ENCODE peak calls at places on chromosomes 2 and 18, in seven cellular contexts. F is thoracic aorta, R is brain microvascular endothelial cell, C is cardiac muscle cell, W is Panc1, T is PC-9, J is vagina. D is an unnamed sample. For H3K27me3 and H3K36me3, the result is how much of the 10 kb centered on the place peaks cover.

GRCh38 chr2:207530160-207531023 is 630 bp downstream of the CREB1 start:
- DNase-seq in J (no peak), R (no peak), C (peak), T (no peak), F (no peak), W (no peak), D (peak)

GRCh38 chr18:37668971-37669747 is 103.6 kb upstream of the CELF4 start:
- DNase-seq in C (peak), F (no peak), J (peak), R (no peak), W (no peak), T (no peak), D (no peak)

GRCh38 chr18:24514439-24514838 is 54.0 kb downstream of the HRH4 start:
- DNase-seq in C (peak), F (no peak), J (no peak), W (peak), R (peak), T (peak), D (no peak)

GRCh38 chr18:35713545-35713944 is 132.0 kb downstream of the GALNT1 start:
- DNase-seq in J (no peak), R (peak), W (no peak), F (no peak), T (no peak), C (peak), D (no peak)

GRCh38 chr2:239965318-239965717 is 59.8 kb downstream of the NDUFA10 start:
- DNase-seq in F (no peak), R (no peak), W (no peak), T (no peak), J (no peak), C (no peak), D (no peak)

GRCh38 chr2:112216158-112216557 is 38.7 kb downstream of the ZC3H8 start:
- DNase-seq in F (no peak), C (peak), W (no peak), R (peak), J (no peak), T (no peak), D (peak)

GRCh38 chr2:236579746-236580315 is 10.2 kb downstream of the ACKR3 start:
- DNase-seq in C (no peak), W (no peak), R (no peak), J (no peak), F (no peak), T (no peak), D (no peak)

GRCh38 chr18:32446780-32447179 is 23.9 kb downstream of the GAREM1 start:
- DNase-seq in F (no peak), T (no peak), C (no peak), J (no peak), W (no peak), R (no peak), D (no peak)

GRCh38 chr2:191591025-191591424 is 86.9 kb upstream of the NABP1 start:
- DNase-seq in R (no peak), W (no peak), T (no peak), J (no peak), C (no peak), F (no peak), D (no peak)

GRCh38 chr2:85754313-85755095 is 713 bp downstream of the ATOH8 start:
- DNase-seq in T (no peak), R (no peak), C (peak), F (no peak), W (no peak), J (no peak), D (peak)

GRCh38 chr18:79211844-79212243 is 142.7 kb downstream of the ATP9B start:
- DNase-seq in W (no peak), R (no peak), C (no peak), T (no peak), F (no peak), J (no peak), D (no peak)

GRCh38 chr2:85804583-85804982 is 50.8 kb downstream of the ATOH8 start:
- DNase-seq in F (no peak), R (no peak), T (no peak), J (no peak), C (no peak), W (no peak), D (no peak)

GRCh38 chr2:113679457-113679856 is 52.4 kb downstream of the RABL2A start:
- DNase-seq in W (no peak), T (no peak), R (no peak), C (no peak), J (no peak), F (no peak), D (no peak)

GRCh38 chr2:8049111-8049720 is 632.6 kb upstream of the ID2 start:
- DNase-seq in W (no peak), C (peak), T (no peak), F (no peak), J (no peak), R (no peak), D (no peak)

GRCh38 chr2:117936871-117937428 is 76.9 kb downstream of the CCDC93 start:
- DNase-seq in F (no peak), R (no peak), T (no peak), C (peak), W (no peak), J (no peak), D (no peak)

GRCh38 chr2:136765256-136765735 is at the start of gene THSD7B:
- DNase-seq in T (no peak), J (no peak), C (no peak), F (no peak), W (no peak), R (no peak), D (no peak)

GRCh38 chr18:48607049-48607984 is 68.5 kb downstream of the CTIF start:
- DNase-seq in R (peak), F (no peak), J (no peak), W (no peak), C (peak), T (no peak), D (no peak)

GRCh38 chr18:79915161-79916127 is 36.0 kb downstream of the SLC66A2 start:
- DNase-seq in C (no peak), T (no peak), F (no peak), J (peak), R (no peak), W (no peak), D (no peak)

GRCh38 chr18:59659486-59660187 is 37.6 kb downstream of the CCBE1 start:
- DNase-seq in C (no peak), W (no peak), T (no peak), F (no peak), R (peak), J (no peak), D (no peak)

GRCh38 chr2:157267476-157267875 is 10.0 kb downstream of the GALNT5 start:
- DNase-seq in T (no peak), F (no peak), C (no peak), R (no peak), J (no peak), W (no peak), D (no peak)

GRCh38 chr18:79393626-79394401 is 1.9 kb upstream of the NFATC1 start:
- DNase-seq in F (peak), J (no peak), T (peak), C (peak), W (no peak), R (peak), D (no peak)

GRCh38 chr2:96809951-96810782 is 5.9 kb upstream of the CNNM3 start:
- DNase-seq in C (no peak), T (no peak), F (no peak), W (no peak), J (no peak), R (no peak), D (no peak)

GRCh38 chr18:9743200-9744016 is 35.3 kb downstream of the RAB31 start:
- DNase-seq in W (peak), F (peak), C (peak), R (peak), T (peak), J (no peak), D (peak)

DNA sequence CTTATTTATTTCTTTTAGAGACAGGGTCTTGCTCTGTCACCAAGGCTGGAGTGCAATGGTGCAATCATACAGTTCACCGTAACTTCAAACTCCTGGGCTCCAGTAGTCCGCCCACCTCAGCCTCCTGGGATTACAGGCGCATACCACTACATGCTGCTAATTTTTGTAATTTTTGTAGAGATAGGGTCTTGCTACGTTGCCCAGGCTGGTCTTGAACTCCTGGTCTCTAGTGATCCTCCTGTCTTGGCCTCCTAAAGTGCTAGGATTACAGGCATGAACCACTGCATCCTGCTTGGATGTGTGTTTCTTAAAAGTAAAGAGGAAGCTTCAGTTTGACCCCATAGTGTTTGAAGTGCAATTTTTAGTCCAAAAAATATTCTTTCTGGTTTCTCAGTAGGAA is 105.0 kb upstream of the KIF5C start:
- DNase-seq in J (no peak), W (no peak), F (no peak), C (no peak), T (no peak), R (no peak), D (no peak)
- TF ChIP-seq CTCF in J (no peak), W (no peak), F (no peak), C (no peak), T (no peak), R (no peak), D (no peak)

GRCh38 chr2:44972771-44973535 is 31.5 kb downstream of the SIX3 start:
- DNase-seq in C (no peak), T (no peak), F (no peak), R (no peak), W (no peak), J (no peak), D (no peak)

GRCh38 chr2:44967056-44967455 is 25.6 kb downstream of the SIX3 start:
- DNase-seq in F (no peak), J (no peak), R (no peak), T (no peak), W (no peak), C (no peak), D (no peak)

GRCh38 chr2:44970846-44971450 is 29.4 kb downstream of the SIX3 start:
- DNase-seq in C (no peak), F (no peak), W (no peak), J (no peak), R (peak), T (no peak), D (no peak)

GRCh38 chr2:44965684-44966083 is 24.2 kb downstream of the SIX3 start:
- DNase-seq in C (no peak), F (no peak), R (no peak), J (no peak), W (no peak), T (no peak), D (no peak)

DNA sequence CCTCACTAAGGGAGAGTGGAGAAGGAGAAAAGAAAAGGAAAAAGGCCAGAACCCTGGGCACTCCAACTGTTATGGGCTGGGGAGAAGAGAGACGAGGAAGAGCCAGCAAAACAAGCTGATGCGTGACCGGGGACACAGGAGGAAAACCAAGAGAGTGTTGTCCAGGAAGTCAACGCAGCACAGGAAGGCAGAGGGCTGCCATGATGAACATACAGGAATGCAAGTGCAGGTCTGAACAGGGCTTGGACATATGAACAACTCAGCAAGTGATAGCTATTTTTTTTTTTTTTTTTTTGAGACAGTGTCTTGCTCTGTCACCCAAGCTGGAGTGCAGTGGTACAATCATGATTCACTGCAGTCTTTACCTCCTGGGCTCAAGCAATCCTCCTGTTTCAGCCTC is 28.4 kb downstream of the SIX3 start:
- DNase-seq in W (no peak), J (no peak), C (no peak), T (no peak), R (no peak), F (no peak), D (no peak)
- H3K27me3 ChIP-seq in W (under half), J (under half), C (under half), T (under half), R (under half), F (under half), D (under half)

DNA sequence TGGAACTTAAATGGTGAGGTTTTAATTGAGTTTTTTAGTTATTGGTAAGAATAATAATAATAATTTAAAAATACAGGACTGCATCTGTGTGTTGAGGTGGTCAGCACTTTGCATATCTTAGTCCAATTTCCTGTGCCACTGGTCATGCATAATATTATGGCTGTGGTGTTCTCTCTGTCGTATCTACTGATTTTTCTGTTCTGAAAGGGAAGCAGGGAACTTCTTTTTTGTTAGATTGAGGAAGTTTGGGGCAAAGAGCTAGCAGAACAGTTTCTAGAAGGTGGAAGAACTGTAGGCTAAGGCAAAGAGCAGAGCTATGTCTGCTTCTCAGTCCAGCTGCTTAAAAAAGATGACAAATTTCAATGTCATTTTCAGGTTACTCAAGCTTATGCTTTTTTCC is 74.3 kb downstream of the XRCC5 start:
- DNase-seq in W (no peak), F (no peak), T (no peak), J (no peak), R (no peak), C (no peak), D (no peak)
- H3K36me3 ChIP-seq in W (under half), F (under half), T (under half), J (under half), R (under half), C (under half), D (under half)

GRCh38 chr2:36476411-36476810 is 120.8 kb downstream of the CRIM1 start:
- DNase-seq in J (no peak), F (no peak), W (no peak), T (no peak), R (no peak), C (no peak), D (no peak)

GRCh38 chr2:36477315-36477714 is 120.7 kb downstream of the FEZ2 start:
- DNase-seq in W (no peak), C (no peak), T (no peak), J (no peak), F (no peak), R (no peak), D (no peak)

GRCh38 chr2:36469701-36470100 is 114.1 kb downstream of the CRIM1 start:
- DNase-seq in W (no peak), R (no peak), T (no peak), J (no peak), F (no peak), C (no peak), D (no peak)

GRCh38 chr2:36469267-36469561 is 113.6 kb downstream of the CRIM1 start:
- DNase-seq in T (no peak), C (no peak), F (no peak), R (no peak), W (no peak), J (no peak), D (no peak)

DNA sequence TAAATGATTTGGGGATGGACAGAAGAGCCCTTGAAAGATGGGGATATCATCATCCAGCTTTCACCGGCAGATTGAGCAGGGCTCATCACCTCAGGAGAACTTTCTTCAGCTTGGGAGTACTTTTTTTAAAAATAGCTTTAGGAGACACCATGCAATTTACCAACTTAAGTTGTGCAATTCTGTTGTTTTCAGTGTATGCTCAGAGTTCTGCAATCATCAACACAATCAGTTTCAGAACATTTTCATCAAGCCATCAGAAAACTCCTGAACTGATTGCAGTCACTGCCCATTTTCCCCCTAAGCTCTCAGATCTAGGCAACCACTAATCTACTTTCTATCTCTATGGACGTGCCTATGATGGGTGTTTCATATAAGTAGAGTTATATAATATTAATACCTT is 117.7 kb downstream of the CRIM1 start:
- DNase-seq in F (no peak), W (no peak), R (no peak), C (peak), J (no peak), T (no peak), D (no peak)
- TF ChIP-seq CTCF in F (no peak), W (no peak), R (no peak), C (no peak), J (no peak), T (no peak), D (no peak)

GRCh38 chr2:222336931-222337330 is 38.1 kb upstream of the PAX3 start:
- DNase-seq in J (no peak), T (no peak), C (no peak), F (no peak), R (no peak), W (no peak), D (no peak)

GRCh38 chr2:222341328-222341727 is 42.5 kb upstream of the PAX3 start:
- DNase-seq in J (no peak), F (no peak), C (no peak), T (no peak), R (no peak), W (no peak), D (no peak)

GRCh38 chr2:222336442-222336841 is 37.6 kb upstream of the PAX3 start:
- DNase-seq in J (no peak), F (no peak), T (no peak), W (no peak), C (no peak), R (no peak), D (no peak)

GRCh38 chr2:222334914-222335313 is 36.1 kb upstream of the PAX3 start:
- DNase-seq in F (no peak), C (no peak), W (no peak), R (no peak), T (no peak), J (no peak), D (no peak)

GRCh38 chr2:222338374-222338773 is 39.6 kb upstream of the PAX3 start:
- DNase-seq in T (no peak), C (no peak), W (no peak), J (no peak), F (no peak), R (no peak), D (no peak)
- H3K27me3 ChIP-seq in T (under half), C (under half), W (under half), J (under half), F (under half), R (under half), D (under half)

GRCh38 chr2:233165895-233166661 is 85.4 kb upstream of the ATG16L1 start:
- DNase-seq in W (no peak), T (peak), J (no peak), F (no peak), C (peak), R (peak), D (no peak)

GRCh38 chr2:233164967-233165366 is 86.5 kb upstream of the ATG16L1 start:
- DNase-seq in W (no peak), J (no peak), F (no peak), R (no peak), T (no peak), C (no peak), D (no peak)

GRCh38 chr2:233165543-233165894 is 86.0 kb upstream of the ATG16L1 start:
- DNase-seq in J (no peak), W (no peak), C (no peak), F (no peak), T (no peak), R (no peak), D (no peak)

GRCh38 chr2:233171344-233171743 is 80.1 kb upstream of the ATG16L1 start:
- DNase-seq in J (no peak), T (no peak), C (no peak), W (no peak), R (no peak), F (no peak), D (no peak)

GRCh38 chr2:233168919-233169318 is 82.6 kb upstream of the ATG16L1 start:
- DNase-seq in J (no peak), C (no peak), T (no peak), W (no peak), R (no peak), F (no peak), D (no peak)
- H3K36me3 ChIP-seq in J (under half), C (under half), T (under half), W (under half), R (under half), F (under half), D (under half)

DNA sequence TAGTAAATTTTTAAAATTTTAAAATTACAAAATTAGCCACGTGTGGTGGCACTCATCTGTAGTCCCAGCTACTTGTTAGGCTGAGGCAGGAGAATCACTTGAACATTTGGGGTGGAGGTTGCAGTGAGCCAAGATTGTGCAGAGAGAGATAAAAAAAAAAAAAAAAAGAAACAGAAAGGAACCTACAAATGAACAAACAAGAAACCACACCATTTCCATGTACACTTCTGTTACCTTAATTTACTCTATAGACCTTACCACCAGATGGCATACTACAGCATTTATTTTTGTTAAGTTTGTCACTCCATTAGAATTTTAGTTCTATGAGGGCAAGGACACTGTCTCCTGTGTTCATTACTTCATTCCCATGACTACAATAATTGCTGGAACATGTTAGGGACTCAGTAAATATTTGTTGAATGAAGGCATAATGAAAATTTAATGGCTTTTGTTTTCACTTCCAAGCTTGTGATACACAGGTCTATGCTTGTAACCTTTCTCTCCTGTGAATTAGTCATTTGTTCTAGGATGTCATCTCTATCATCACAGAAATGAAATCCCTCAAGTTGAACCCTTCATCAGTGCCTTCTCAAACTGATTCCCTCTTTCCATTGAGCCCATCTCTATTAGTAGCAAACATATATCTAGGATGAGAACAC is 76.0 kb downstream of the ARHGAP15 start:
- DNase-seq in W (no peak), C (peak), J (no peak), T (no peak), F (no peak), R (no peak), D (no peak)
- TF ChIP-seq CTCF in W (no peak), C (peak), J (no peak), T (no peak), F (no peak), R (peak), D (peak)

GRCh38 chr2:222426836-222427130 is 2.4 kb downstream of the SGPP2 start:
- DNase-seq in W (no peak), C (no peak), J (peak), F (no peak), T (no peak), R (no peak), D (no peak)
- H3K27me3 ChIP-seq in W (under half), C (under half), J (under half), F (under half), T (under half), R (under half), D (under half)

D was measured in Caco-2.